ENCODE peak calls at places on chromosomes 6 and 20, in five cellular contexts. X is Panc1, L is A549, Q is tibial artery, H is neural progenitor cell. I is an unnamed sample. For H3K9me3 and H3K4me1, the result is how much of the 10 kb centered on the place peaks cover.

GRCh38 chr6:57221191-57221935 is 744 bp downstream of the RAB23 start:
- DNase-seq in X (peak), L (peak), Q (peak), H (peak), I (peak)

GRCh38 chr20:64065973-64066341 is 3.0 kb downstream of the TCEA2 start:
- DNase-seq in X (peak), L (peak), Q (no peak), H (no peak), I (no peak)

GRCh38 chr6:157169656-157170055 is 153.7 kb downstream of the TMEM242 start:
- DNase-seq in X (no peak), L (no peak), Q (no peak), H (no peak), I (no peak)

GRCh38 chr6:71289039-71289801 is 609 bp downstream of the OGFRL1 start:
- DNase-seq in X (no peak), L (peak), Q (peak), H (peak), I (peak)

GRCh38 chr6:5308066-5308465 is 46.8 kb downstream of the FARS2 start:
- DNase-seq in X (no peak), L (no peak), Q (no peak), H (no peak), I (no peak)

GRCh38 chr20:50798650-50799049 is 3.8 kb downstream of the BCAS4 start:
- DNase-seq in X (no peak), L (no peak), Q (no peak), H (no peak), I (no peak)

GRCh38 chr20:1562622-1563021 is 5.1 kb upstream of the SIRPD start:
- DNase-seq in X (no peak), L (no peak), Q (no peak), H (no peak), I (no peak)

GRCh38 chr6:34646714-34647113 is 49.9 kb downstream of the ILRUN start:
- DNase-seq in X (no peak), L (no peak), Q (no peak), H (no peak), I (no peak)

GRCh38 chr6:37236921-37237320 is 20.7 kb upstream of the TBC1D22B start:
- DNase-seq in X (no peak), L (no peak), Q (no peak), H (no peak), I (no peak)

GRCh38 chr6:52341861-52342260 is 20.1 kb upstream of the PAQR8 start:
- DNase-seq in X (no peak), L (no peak), Q (no peak), H (no peak), I (no peak)

GRCh38 chr6:22883061-22883717 is 313.8 kb downstream of the HDGFL1 start:
- DNase-seq in X (no peak), L (no peak), Q (no peak), H (no peak), I (no peak)

GRCh38 chr6:3356056-3356823 is 97.5 kb downstream of the PSMG4 start:
- DNase-seq in X (peak), L (peak), Q (peak), H (peak), I (no peak)

GRCh38 chr6:70686548-70687133 is 19.0 kb downstream of the SMAP1 start:
- DNase-seq in X (no peak), L (peak), Q (no peak), H (peak), I (no peak)

DNA sequence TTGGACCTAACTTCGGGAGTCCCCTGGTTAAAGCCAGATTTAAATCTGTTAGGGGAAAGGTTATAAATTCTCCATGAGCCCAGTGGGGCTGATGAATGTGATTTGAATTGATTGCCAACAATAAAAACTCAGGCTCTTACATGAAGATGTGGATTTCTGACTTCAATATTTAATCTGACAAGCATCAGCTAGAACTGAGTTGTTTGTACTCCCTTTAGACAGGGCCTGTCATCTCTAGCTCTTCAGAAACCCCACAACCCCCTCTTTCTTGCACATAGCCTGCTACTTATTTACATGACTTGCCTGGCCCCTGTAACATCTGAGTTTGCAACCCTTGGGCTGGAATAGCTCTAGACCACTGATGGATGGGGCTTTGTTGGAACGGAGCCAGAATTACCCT is 191.6 kb upstream of the PLCB4 start:
- DNase-seq in X (no peak), L (no peak), Q (no peak), H (no peak), I (no peak)
- H3K27ac ChIP-seq in X (no peak), L (no peak), Q (no peak), H (no peak), I (no peak)

GRCh38 chr6:2327591-2327990 is 82.2 kb upstream of the GMDS start:
- DNase-seq in X (no peak), L (no peak), Q (no peak), H (no peak), I (no peak)
- H3K9me3 ChIP-seq in X (under half), L (under half), Q (under half), H (under half), I (under half)

GRCh38 chr6:40274058-40274457 is 313.1 kb downstream of the LRFN2 start:
- DNase-seq in X (no peak), L (no peak), Q (no peak), H (no peak), I (no peak)
- H3K4me1 ChIP-seq in X (under half), L (under half), Q (under half), H (under half), I (under half)

GRCh38 chr20:47305667-47306066 is 50.8 kb downstream of the ZMYND8 start:
- DNase-seq in X (no peak), L (peak), Q (no peak), H (no peak), I (no peak)
- H3K27ac ChIP-seq in X (peak), L (peak), Q (no peak), H (no peak), I (no peak)

GRCh38 chr20:29756664-29757063 is 1500.8 kb upstream of the DEFB115 start:
- DNase-seq in X (no peak), L (no peak), Q (no peak), H (no peak), I (peak)
- H3K9me3 ChIP-seq in X (under half), L (under half), Q (under half), H (under half), I (under half)

GRCh38 chr6:27468334-27468733 is 4.6 kb downstream of the ZNF184 start:
- DNase-seq in X (no peak), L (no peak), Q (no peak), H (no peak), I (no peak)
- H3K4me1 ChIP-seq in X (under half), L (under half), Q (under half), H (under half), I (under half)

GRCh38 chr6:83862776-83863471 is 3.4 kb downstream of the CYB5R4 start:
- DNase-seq in X (no peak), L (no peak), Q (no peak), H (no peak), I (no peak)

GRCh38 chr6:83867043-83867442 is 7.6 kb downstream of the CYB5R4 start:
- DNase-seq in X (no peak), L (no peak), Q (no peak), H (no peak), I (no peak)

GRCh38 chr6:83870649-83871048 is 11.2 kb downstream of the CYB5R4 start:
- DNase-seq in X (no peak), L (no peak), Q (no peak), H (no peak), I (no peak)

GRCh38 chr6:83868639-83869038 is 9.2 kb downstream of the CYB5R4 start:
- DNase-seq in X (no peak), L (peak), Q (no peak), H (no peak), I (no peak)

GRCh38 chr6:83867527-83868161 is 8.2 kb downstream of the CYB5R4 start:
- DNase-seq in X (peak), L (peak), Q (peak), H (peak), I (peak)
- H3K27ac ChIP-seq in X (peak), L (peak), Q (no peak), H (no peak), I (peak)

DNA sequence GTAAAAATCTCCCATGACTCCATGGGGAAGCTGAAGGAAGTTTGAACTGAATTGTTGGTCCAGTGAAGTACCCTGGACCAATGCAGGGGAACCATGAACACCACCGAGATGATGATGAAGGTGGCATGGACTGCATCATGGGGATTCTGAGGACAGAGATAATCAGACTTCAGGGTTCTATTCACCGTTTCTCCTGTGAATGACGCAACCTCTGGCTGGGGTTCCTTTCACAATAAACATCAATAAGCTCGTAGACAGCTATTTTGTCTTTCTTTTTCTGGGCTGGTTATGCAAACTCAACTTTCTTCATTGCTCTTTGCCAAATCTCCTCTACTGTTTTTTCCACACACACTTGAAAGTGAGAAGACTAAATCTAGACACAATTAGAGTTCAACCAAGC is 87.9 kb upstream of the NKX2-2 start:
- DNase-seq in X (no peak), L (no peak), Q (no peak), H (no peak), I (no peak)
- H3K9me3 ChIP-seq in X (under half), L (under half), Q (under half), H (under half), I (under half)

DNA sequence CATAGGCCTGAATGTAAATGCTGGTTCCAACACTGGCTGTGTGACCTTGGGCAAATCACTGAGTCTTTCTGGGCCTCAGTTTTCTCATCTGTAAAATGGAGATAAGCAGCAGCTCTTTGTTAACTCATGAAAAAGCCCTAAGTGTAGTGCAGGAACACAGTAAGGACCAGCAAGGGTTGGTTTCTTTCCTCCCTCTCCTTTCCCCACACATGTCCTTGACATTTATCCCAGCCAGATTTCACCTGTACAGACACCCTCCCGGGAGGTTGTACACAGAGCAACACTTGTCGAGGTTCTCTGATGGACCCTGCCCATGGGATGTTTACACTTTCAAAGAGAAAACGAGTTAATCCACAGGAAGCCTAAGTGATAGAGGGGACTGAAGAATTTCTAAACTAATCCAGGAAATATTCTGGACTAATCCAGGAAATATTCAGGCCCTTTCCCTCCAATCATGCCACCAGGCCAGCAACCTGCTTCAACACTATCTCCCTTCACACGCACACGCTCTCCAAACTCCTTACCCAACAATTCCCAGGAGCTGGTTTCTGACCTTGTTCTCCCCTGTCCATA is 34.9 kb downstream of the MRPL14 start:
- DNase-seq in X (no peak), L (no peak), Q (no peak), H (no peak), I (no peak)
- H3K4me1 ChIP-seq in X (under half), L (under half), Q (under half), H (under half), I (under half)

GRCh38 chr6:7136859-7137334 is 29.1 kb downstream of the RREB1 start:
- DNase-seq in X (no peak), L (no peak), Q (no peak), H (no peak), I (no peak)
- H3K27ac ChIP-seq in X (peak), L (peak), Q (peak), H (no peak), I (peak)

I was measured in left lung.